ENCODE peak calls at places on chromosomes 1 and 21, in five cellular contexts. E is HepG2, U is GM12878, W is SK-N-SH, T is K562. P is an unnamed sample.

GRCh38 chr1:12078938-12079861 is 16.1 kb downstream of the TNFRSF8 start:
- DNase-seq in E (peak), U (peak), W (peak), T (peak), P (no peak)

GRCh38 chr1:218481116-218481775 is 136.1 kb downstream of the TGFB2 start:
- DNase-seq in E (no peak), U (no peak), W (no peak), T (no peak), P (no peak)

GRCh38 chr1:24254783-24255182 is 64.4 kb upstream of the GRHL3 start:
- DNase-seq in E (no peak), U (no peak), W (peak), T (peak), P (no peak)

GRCh38 chr1:66415830-66416229 is 118.1 kb upstream of the SGIP1 start:
- DNase-seq in E (no peak), U (no peak), W (no peak), T (no peak), P (no peak)

GRCh38 chr1:20636785-20637347 is 3.6 kb downstream of the PINK1 start:
- DNase-seq in E (no peak), U (no peak), W (no peak), T (no peak), P (no peak)

GRCh38 chr1:201713093-201713810 is 115.7 kb upstream of the IPO9 start:
- DNase-seq in E (no peak), U (no peak), W (no peak), T (peak), P (no peak)

GRCh38 chr1:111666828-111667227 is 47.2 kb downstream of the RAP1A start:
- DNase-seq in E (no peak), U (no peak), W (no peak), T (no peak), P (no peak)

GRCh38 chr21:45004481-45005263 is 64.8 kb downstream of the SLX9 start:
- DNase-seq in E (no peak), U (no peak), W (no peak), T (peak), P (no peak)

GRCh38 chr1:151693057-151693651 is 23.4 kb downstream of the CELF3 start:
- DNase-seq in E (peak), U (no peak), W (peak), T (peak), P (no peak)

GRCh38 chr1:14880456-14881316 is 272.9 kb upstream of the TMEM51 start:
- DNase-seq in E (no peak), U (no peak), W (no peak), T (no peak), P (no peak)

GRCh38 chr1:869499-870244 is 54.1 kb upstream of the SAMD11 start:
- DNase-seq in E (peak), U (no peak), W (peak), T (peak), P (no peak)

GRCh38 chr1:10122926-10123325 is 87.4 kb upstream of the KIF1B start:
- DNase-seq in E (no peak), U (no peak), W (no peak), T (no peak), P (no peak)

GRCh38 chr1:186375929-186376330 is 292 bp downstream of the ODR4 start:
- DNase-seq in E (no peak), U (no peak), W (no peak), T (no peak), P (no peak)
- TF ChIP-seq JUND in E (no peak), U (no peak), W (no peak), T (no peak), P (no peak)

DNA sequence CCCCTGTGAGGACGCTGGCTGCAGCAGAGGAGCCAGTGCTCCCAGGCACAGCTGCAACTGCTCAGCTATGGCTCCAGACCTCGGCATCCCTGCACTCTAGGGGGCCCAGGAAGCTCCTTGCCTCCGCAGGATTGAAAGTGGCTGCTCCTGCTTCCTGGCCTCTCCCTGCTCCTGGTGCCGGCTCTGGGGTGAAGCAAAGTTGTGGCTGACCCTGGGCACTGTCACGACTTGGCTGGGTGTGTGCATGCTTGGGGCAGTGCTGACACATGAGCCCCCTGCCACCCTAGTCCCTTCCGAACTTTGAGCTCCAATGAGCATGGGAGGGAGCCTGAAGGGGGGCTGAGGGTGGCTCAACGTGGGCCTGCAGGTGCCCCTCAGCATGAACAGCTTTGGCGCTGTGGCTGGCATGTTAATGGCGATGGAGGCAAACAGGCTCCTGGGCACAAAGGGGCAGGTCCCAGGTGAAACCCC is 1512.2 kb downstream of the KCNT2 start:
- DNase-seq in E (no peak), U (no peak), W (no peak), T (no peak), P (peak)
- TF ChIP-seq MAX in E (no peak), U (no peak), W (no peak), T (no peak), P (no peak)

GRCh38 chr1:117367769-117368059 is 465 bp downstream of the MAN1A2 start:
- DNase-seq in E (no peak), U (no peak), W (no peak), T (peak), P (no peak)

GRCh38 chr1:117365350-117366280 is 1.6 kb upstream of the MAN1A2 start:
- DNase-seq in E (no peak), U (no peak), W (no peak), T (no peak), P (no peak)

GRCh38 chr1:117368116-117369108 is 1.2 kb downstream of the MAN1A2 start:
- DNase-seq in E (peak), U (no peak), W (no peak), T (peak), P (no peak)

GRCh38 chr1:117366982-117367768 is at the start of gene MAN1A2:
- DNase-seq in E (peak), U (peak), W (peak), T (peak), P (peak)

DNA sequence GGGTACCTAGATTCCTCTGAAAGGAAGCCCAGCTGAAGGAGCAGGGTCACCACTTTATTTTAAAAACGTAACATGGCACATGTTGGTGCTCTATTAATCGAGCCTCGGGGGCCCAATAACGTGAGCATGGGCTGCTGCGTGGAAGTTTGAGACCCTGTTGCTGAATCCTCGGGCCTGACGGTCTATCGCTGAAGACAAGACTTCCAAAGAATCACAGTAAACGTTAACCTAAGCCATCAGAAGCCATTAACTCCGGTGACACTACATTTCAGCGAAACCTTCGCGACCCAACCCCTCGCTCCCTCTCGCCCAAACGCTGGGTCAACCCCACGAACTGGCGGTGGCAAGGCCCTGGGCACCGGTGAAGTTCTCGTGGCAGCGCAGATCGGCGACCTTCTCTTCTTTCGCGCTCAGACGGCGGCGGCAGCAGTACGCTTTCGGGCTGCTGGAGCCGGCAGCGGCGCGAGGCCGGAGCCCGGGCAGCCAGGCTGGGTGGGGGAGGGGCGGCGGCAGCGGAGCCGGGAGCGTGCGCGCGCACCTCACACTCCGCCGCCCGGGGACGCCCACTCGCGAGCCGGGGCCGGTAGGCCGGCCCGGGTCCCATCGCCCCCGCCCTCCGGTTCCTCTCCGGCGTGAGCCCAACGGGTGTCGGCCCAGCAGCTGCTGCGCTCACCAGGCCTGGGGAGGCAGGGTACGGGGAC is 818 bp upstream of the MAN1A2 start:
- DNase-seq in E (peak), U (no peak), W (peak), T (peak), P (peak)
- TF ChIP-seq CHD2 in E (peak), U (peak), W (peak), T (peak), P (no peak)

GRCh38 chr1:184152944-184153343 is 101.4 kb downstream of the TSEN15 start:
- DNase-seq in E (no peak), U (no peak), W (no peak), T (no peak), P (no peak)

GRCh38 chr1:184146202-184146601 is 94.7 kb downstream of the TSEN15 start:
- DNase-seq in E (no peak), U (no peak), W (no peak), T (no peak), P (no peak)

GRCh38 chr1:184152502-184152901 is 101.0 kb downstream of the TSEN15 start:
- DNase-seq in E (no peak), U (no peak), W (no peak), T (no peak), P (no peak)

GRCh38 chr1:184153731-184154130 is 102.2 kb downstream of the TSEN15 start:
- DNase-seq in E (no peak), U (no peak), W (no peak), T (no peak), P (no peak)

DNA sequence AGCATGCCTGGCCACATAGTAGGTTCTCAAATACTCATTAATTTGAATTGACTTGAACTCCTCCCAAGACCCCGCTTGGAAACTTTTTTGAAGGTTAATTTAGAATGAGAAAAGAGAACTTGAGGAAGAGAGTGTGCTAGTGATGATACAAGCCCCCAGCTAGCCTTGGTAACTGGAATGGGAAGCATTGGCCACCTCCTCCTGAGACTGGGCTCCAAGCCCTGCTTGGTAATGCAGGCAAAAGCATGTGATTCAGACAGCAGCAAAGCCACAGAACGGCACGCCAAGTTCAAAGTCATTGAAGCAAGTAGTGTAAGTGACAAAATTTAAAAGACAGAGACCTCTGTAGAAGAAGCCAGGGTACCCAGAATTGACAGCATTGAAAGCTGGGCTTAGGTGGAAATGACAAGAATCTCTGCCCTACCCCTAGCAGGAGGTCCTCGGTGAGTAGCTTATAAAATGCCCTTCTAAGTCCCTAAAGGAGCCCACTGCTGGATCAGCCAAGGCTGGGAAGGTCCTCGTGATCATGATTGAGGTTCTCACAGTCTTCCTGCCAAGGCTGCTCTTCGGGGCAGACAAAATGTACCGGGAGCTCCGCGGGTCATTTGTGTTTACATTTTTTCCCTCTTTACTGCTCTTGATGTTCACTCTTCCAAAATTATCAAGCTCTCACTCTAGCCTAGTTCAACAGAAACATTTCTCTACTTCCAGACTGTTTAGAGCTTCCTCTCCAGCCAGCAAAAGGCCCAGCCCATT is 99.4 kb downstream of the TSEN15 start:
- DNase-seq in E (no peak), U (no peak), W (no peak), T (no peak), P (no peak)
- TF ChIP-seq JUND in E (no peak), U (no peak), W (no peak), T (no peak), P (no peak)

GRCh38 chr1:90807329-90807728 is 90.2 kb upstream of the BARHL2 start:
- DNase-seq in E (no peak), U (no peak), W (no peak), T (no peak), P (no peak)

GRCh38 chr1:90798883-90799282 is 81.8 kb upstream of the BARHL2 start:
- DNase-seq in E (no peak), U (no peak), W (no peak), T (no peak), P (no peak)

GRCh38 chr1:90800012-90800717 is 83.1 kb upstream of the BARHL2 start:
- DNase-seq in E (no peak), U (no peak), W (no peak), T (no peak), P (no peak)

DNA sequence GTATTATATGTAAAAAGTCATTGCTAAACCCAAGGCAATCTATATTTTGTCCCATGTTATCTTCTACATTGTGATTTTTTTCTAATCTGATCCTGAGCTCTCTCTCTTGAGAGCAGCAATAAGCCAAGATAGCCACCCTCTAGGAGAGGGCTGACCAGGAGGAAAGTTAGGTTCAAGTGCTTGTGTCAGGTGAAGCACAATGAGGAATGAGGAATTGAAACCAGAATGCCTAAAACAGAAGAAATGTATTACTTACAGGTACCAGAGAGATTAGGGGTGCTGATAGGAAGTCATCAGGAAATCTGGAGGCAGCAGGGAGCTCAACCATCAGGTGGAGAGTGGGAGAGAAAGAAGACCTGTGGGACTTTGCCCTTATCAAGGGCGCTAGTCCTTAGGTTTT is 85.5 kb upstream of the BARHL2 start:
- DNase-seq in E (no peak), U (no peak), W (no peak), T (no peak), P (no peak)
- TF ChIP-seq MAX in E (no peak), U (no peak), W (no peak), T (no peak), P (no peak)

GRCh38 chr1:208569181-208569580 is 325.0 kb upstream of the PLXNA2 start:
- DNase-seq in E (no peak), U (no peak), W (no peak), T (no peak), P (no peak)
- TF ChIP-seq CHD2 in E (no peak), U (no peak), W (no peak), T (no peak), P (no peak)

P was measured in H1.